ENCODE peak calls at places on chromosome 5, in five cellular contexts. A, R, L, F and J are unnamed samples.

GRCh38 chr5:176901260-176902101 is 2.3 kb upstream of the HK3 start:
- DNase-seq in R (no peak), A (peak), L (no peak), F (no peak), J (no peak)

GRCh38 chr5:179273441-179274145 is 71.7 kb downstream of the ADAMTS2 start:
- DNase-seq in F (no peak), A (no peak), L (no peak), R (no peak), J (no peak)

GRCh38 chr5:172765766-172766286 is 5.2 kb downstream of the DUSP1 start:
- DNase-seq in R (no peak), A (peak), L (no peak), F (no peak), J (no peak)

GRCh38 chr5:77016962-77017361 is 13.2 kb upstream of the AGGF1 start:
- DNase-seq in R (no peak), L (no peak), F (no peak), A (no peak), J (no peak)

GRCh38 chr5:83721878-83722779 is 1.5 kb upstream of the HAPLN1 start:
- DNase-seq in A (peak), F (peak), R (peak), L (peak), J (peak)

GRCh38 chr5:144549580-144549979 is 378.9 kb downstream of the KCTD16 start:
- DNase-seq in L (no peak), R (no peak), A (peak), F (no peak), J (no peak)

GRCh38 chr5:56024810-56025302 is 30.1 kb upstream of the IL6ST start:
- DNase-seq in R (no peak), F (no peak), L (no peak), A (no peak), J (no peak)

GRCh38 chr5:75335952-75336624 is 932 bp upstream of the HMGCR start:
- DNase-seq in L (peak), F (no peak), R (peak), A (peak), J (peak)

GRCh38 chr5:72242796-72243475 is 77.1 kb downstream of the MRPS27 start:
- DNase-seq in L (no peak), R (no peak), F (no peak), A (no peak), J (no peak)

GRCh38 chr5:107672212-107673105 is 1.7 kb upstream of the EFNA5 start:
- DNase-seq in F (peak), R (peak), A (peak), L (peak), J (peak)

DNA sequence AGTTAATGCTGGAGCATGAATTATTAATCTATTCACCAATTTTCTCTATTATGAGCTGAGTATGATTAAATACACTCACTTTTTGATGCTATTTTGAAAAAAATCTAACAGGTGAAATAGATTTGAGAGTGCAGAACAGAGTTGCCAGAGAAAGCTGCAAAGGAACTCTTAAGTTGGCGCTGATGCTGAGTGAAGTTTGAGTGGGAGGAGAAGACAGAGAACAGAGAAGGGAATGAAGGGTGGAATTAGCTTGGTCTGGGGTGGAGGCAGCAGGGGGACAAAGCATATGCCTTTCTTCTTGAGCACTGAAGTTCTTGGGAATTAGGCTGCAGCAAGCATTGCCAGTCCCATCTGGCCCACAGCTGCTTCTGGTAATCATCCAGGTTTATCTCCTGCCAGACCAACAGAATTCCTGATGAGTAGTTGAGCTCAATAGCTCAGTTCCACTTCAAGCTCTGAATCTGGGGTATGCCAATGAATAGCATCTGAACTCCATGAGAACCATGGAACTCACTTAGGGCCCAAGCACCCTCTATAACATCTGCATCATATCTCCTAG is 290.1 kb downstream of the HINT1 start:
- DNase-seq in A (no peak), L (no peak), F (no peak), R (no peak), J (no peak)
- TF ChIP-seq MAFK in A (no peak), L (no peak), F (no peak), R (no peak), J (no peak)

DNA sequence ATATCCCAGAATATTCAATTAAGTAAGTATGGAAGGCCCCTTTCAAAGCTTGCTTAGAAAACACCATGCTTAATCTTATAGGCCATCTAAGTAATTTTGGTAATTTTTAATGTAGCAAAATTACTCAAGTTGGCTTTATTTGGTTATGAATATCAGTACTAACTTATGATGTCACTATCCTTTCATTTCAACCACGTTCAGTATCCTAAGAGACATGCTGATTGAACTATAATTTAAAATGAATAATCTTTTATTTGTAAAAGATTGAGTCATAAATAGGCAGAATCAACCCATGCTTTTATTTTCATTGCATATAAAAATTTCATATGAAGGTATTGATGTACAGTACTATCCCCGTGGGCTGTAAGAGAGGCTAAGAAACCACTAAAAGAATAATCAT is 386.9 kb downstream of the RAB3C start:
- DNase-seq in F (no peak), R (no peak), A (no peak), L (no peak), J (no peak)
- TF ChIP-seq MAFK in F (no peak), R (no peak), A (no peak), L (no peak), J (no peak)

GRCh38 chr5:88188458-88189132 is 80.0 kb downstream of the TMEM161B start:
- DNase-seq in A (no peak), L (no peak), F (no peak), R (peak), J (no peak)
- TF ChIP-seq MAFK in A (no peak), L (no peak), F (no peak), R (no peak), J (no peak)

DNA sequence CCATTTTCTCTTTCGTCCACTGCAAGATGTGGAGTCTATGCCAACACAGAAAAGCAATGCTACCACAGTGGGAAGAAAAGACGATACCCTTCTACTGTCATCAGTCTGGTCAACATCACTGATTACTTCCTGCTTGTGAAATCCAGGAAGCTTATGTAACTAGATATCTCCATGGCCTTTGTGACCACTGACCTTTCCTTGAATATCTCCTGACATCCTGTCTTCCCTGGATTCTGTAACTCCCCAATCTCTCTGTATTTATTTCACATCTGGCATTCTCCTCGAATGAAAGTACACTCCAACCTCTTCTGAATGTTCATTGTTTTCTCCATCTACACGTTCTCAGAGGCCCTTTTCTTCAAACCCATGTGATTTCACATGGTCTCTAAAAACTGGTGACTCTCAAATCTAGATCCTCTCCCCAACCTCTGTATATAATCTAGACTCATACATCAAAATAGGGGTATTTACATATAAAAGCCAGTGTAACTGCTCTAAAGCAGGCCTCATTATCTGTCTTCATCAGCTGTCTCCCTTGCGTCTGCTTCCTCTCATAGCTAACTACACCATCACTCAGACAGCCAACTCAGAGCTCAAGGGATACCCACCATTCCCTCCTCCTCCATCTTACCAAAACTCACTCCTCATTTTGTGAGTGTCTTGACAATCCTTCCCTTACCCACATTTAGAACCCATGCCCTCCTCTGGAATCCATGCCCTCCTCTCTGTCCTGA is 156.8 kb downstream of the SEMA5A start:
- DNase-seq in F (no peak), A (no peak), L (no peak), R (no peak), J (no peak)
- TF ChIP-seq MAFK in F (no peak), A (no peak), L (no peak), R (no peak), J (no peak)